ENCODE peak calls at places on chromosomes 1 and 21, in ten cellular contexts. P, Y, M, C, S, D, H, R, J and G are unnamed samples.

GRCh38 chr1:63304410-63304809 is 18.0 kb upstream of the FOXD3 start:
- DNase-seq in Y (no peak), H (no peak), S (no peak), P (no peak), C (no peak), D (no peak), J (no peak), M (no peak), R (no peak), G (no peak)

GRCh38 chr1:41613646-41614592 is 129.4 kb upstream of the EDN2 start:
- DNase-seq in R (no peak), J (no peak), S (no peak), P (peak), D (no peak), Y (no peak), C (no peak), M (no peak), H (no peak), G (no peak)

GRCh38 chr1:1144122-1144842 is 28.4 kb upstream of the C1orf159 start:
- DNase-seq in H (no peak), R (no peak), Y (no peak), S (no peak), M (no peak), P (peak), C (peak), J (no peak), D (no peak), G (peak)

GRCh38 chr1:116259665-116260064 is 113.4 kb upstream of the ATP1A1 start:
- DNase-seq in S (no peak), R (no peak), C (no peak), P (no peak), M (no peak), H (no peak), Y (no peak), J (no peak), D (no peak), G (peak)

GRCh38 chr1:7511381-7511780 is 259.7 kb upstream of the VAMP3 start:
- DNase-seq in J (no peak), S (no peak), D (no peak), R (no peak), P (peak), H (no peak), C (no peak), M (no peak), Y (no peak), G (no peak)

GRCh38 chr21:41611966-41612606 is 104.1 kb upstream of the TMPRSS2 start:
- DNase-seq in Y (no peak), P (peak), C (no peak), D (no peak), M (no peak), H (peak), S (no peak), J (no peak), R (peak), G (peak)

GRCh38 chr1:85584264-85584781 is 3.8 kb downstream of the CCN1 start:
- DNase-seq in Y (no peak), R (no peak), D (no peak), J (no peak), S (no peak), P (no peak), H (peak), M (no peak), C (no peak), G (peak)

GRCh38 chr1:84998642-84999280 is 1.8 kb upstream of the MCOLN2 start:
- DNase-seq in R (no peak), D (peak), S (no peak), J (peak), P (peak), M (no peak), Y (no peak), C (no peak), H (no peak), G (no peak)

GRCh38 chr1:165162671-165163241 is 193.8 kb downstream of the LMX1A start:
- DNase-seq in J (peak), D (no peak), M (no peak), H (no peak), C (no peak), R (no peak), S (peak), Y (no peak), P (peak), G (peak)

GRCh38 chr1:68473060-68473459 is 23.3 kb upstream of the RPE65 start:
- DNase-seq in C (no peak), S (no peak), M (no peak), R (no peak), H (no peak), D (no peak), Y (no peak), J (no peak), P (peak), G (no peak)